ENCODE peak calls at places on chromosomes 4 and X, in four cellular contexts. One of them, this sample, is unnamed.

GRCh38 chr4:16157609-16158503 is 68.4 kb downstream of the TAPT1 start:
- DNase-seq in IMR-90: no peak
- DNase-seq in heart left ventricle: no peak
- DNase-seq in osteocyte: no peak
- DNase-seq in this sample: no peak

GRCh38 chr4:82710202-82710929 is 88.2 kb downstream of the SCD5 start:
- DNase-seq in heart left ventricle: no peak
- DNase-seq in osteocyte: no peak
- DNase-seq in IMR-90: no peak
- DNase-seq in this sample: no peak

GRCh38 chr4:137905930-137906329 is 336.2 kb downstream of the SLC7A11 start:
- DNase-seq in heart left ventricle: no peak
- DNase-seq in IMR-90: peak
- DNase-seq in osteocyte: no peak
- DNase-seq in this sample: no peak

GRCh38 chr4:177118596-177118995 is 191.1 kb upstream of the NEIL3 start:
- DNase-seq in IMR-90: peak
- DNase-seq in heart left ventricle: peak
- DNase-seq in osteocyte: no peak
- DNase-seq in this sample: no peak

GRCh38 chr4:110849461-110849860 is 226.6 kb upstream of the PITX2 start:
- DNase-seq in heart left ventricle: no peak
- DNase-seq in IMR-90: no peak
- DNase-seq in osteocyte: no peak
- DNase-seq in this sample: no peak

GRCh38 chr4:187256897-187257296 is 533.2 kb upstream of the FAT1 start:
- DNase-seq in IMR-90: no peak
- DNase-seq in osteocyte: no peak
- DNase-seq in heart left ventricle: no peak
- DNase-seq in this sample: no peak

GRCh38 chr4:10605746-10606482 is 78.7 kb downstream of the CLNK start:
- DNase-seq in osteocyte: no peak
- DNase-seq in IMR-90: peak
- DNase-seq in heart left ventricle: no peak
- DNase-seq in this sample: peak

GRCh38 chrX:150517303-150517896 is 51.0 kb upstream of the MTM1 start:
- DNase-seq in osteocyte: no peak
- DNase-seq in heart left ventricle: no peak
- DNase-seq in IMR-90: peak
- DNase-seq in this sample: no peak

GRCh38 chrX:135977611-135978010 is 3.8 kb upstream of the MMGT1 start:
- DNase-seq in IMR-90: peak
- DNase-seq in heart left ventricle: no peak
- DNase-seq in osteocyte: no peak
- DNase-seq in this sample: peak

GRCh38 chr4:6873792-6874461 is 35.7 kb upstream of the TBC1D14 start:
- DNase-seq in osteocyte: no peak
- DNase-seq in IMR-90: peak
- DNase-seq in heart left ventricle: peak
- DNase-seq in this sample: peak

GRCh38 chrX:129754266-129755024 is 15.7 kb downstream of the XPNPEP2 start:
- DNase-seq in heart left ventricle: no peak
- DNase-seq in osteocyte: no peak
- DNase-seq in IMR-90: no peak
- DNase-seq in this sample: no peak
- TF ChIP-seq CTCF in heart left ventricle: no peak
- TF ChIP-seq CTCF in osteocyte: peak
- TF ChIP-seq CTCF in IMR-90: peak
- TF ChIP-seq CTCF in this sample: peak

GRCh38 chr4:183249854-183250253 is 70.2 kb downstream of the CLDN22 start:
- DNase-seq in heart left ventricle: no peak
- DNase-seq in IMR-90: peak
- DNase-seq in osteocyte: no peak
- DNase-seq in this sample: peak
- TF ChIP-seq CTCF in heart left ventricle: peak
- TF ChIP-seq CTCF in IMR-90: peak
- TF ChIP-seq CTCF in osteocyte: peak
- TF ChIP-seq CTCF in this sample: peak

GRCh38 chr4:8394125-8394524 is 46.4 kb downstream of the ACOX3 start:
- DNase-seq in IMR-90: peak
- DNase-seq in osteocyte: no peak
- DNase-seq in heart left ventricle: peak
- DNase-seq in this sample: no peak

GRCh38 chr4:8391972-8392371 is 48.6 kb downstream of the ACOX3 start:
- DNase-seq in IMR-90: peak
- DNase-seq in heart left ventricle: peak
- DNase-seq in osteocyte: no peak
- DNase-seq in this sample: peak

GRCh38 chr4:8392591-8393190 is 47.8 kb downstream of the ACOX3 start:
- DNase-seq in heart left ventricle: no peak
- DNase-seq in IMR-90: peak
- DNase-seq in osteocyte: no peak
- DNase-seq in this sample: peak

GRCh38 chr4:8394806-8395205 is 45.7 kb downstream of the ACOX3 start:
- DNase-seq in osteocyte: no peak
- DNase-seq in IMR-90: no peak
- DNase-seq in heart left ventricle: no peak
- DNase-seq in this sample: no peak

DNA sequence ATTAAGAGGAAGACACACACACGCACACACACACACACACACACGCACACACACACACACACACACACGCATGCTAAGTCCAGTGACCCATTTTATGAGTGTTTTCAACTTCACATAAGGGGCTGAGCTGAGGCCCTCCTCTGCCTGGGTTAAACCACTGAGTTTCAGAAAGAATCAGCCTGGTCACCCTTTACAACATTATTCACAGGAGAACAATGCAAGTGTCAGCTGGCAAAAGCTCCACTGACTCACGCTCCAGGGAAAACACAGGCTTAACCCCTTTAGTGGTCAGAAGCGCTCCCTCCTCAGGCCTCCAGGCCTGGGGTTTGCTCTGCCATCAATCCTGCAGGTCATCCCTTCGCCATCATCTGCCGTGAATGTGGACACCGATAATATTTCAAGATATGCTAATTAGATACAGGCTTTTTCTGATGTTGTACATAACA is 46.9 kb downstream of the ACOX3 start:
- DNase-seq in osteocyte: no peak
- DNase-seq in IMR-90: peak
- DNase-seq in heart left ventricle: peak
- DNase-seq in this sample: peak
- TF ChIP-seq CTCF in osteocyte: peak
- TF ChIP-seq CTCF in IMR-90: peak
- TF ChIP-seq CTCF in heart left ventricle: no peak
- TF ChIP-seq CTCF in this sample: peak

GRCh38 chrX:71225661-71226060 is 2.6 kb downstream of the GJB1 start:
- DNase-seq in heart left ventricle: no peak
- DNase-seq in IMR-90: no peak
- DNase-seq in osteocyte: no peak
- DNase-seq in this sample: peak

GRCh38 chrX:71224969-71225368 is 1.9 kb downstream of the GJB1 start:
- DNase-seq in heart left ventricle: no peak
- DNase-seq in IMR-90: no peak
- DNase-seq in osteocyte: no peak
- DNase-seq in this sample: no peak

GRCh38 chrX:71224098-71224708 is 1.2 kb downstream of the GJB1 start:
- DNase-seq in heart left ventricle: no peak
- DNase-seq in osteocyte: no peak
- DNase-seq in IMR-90: no peak
- DNase-seq in this sample: no peak

GRCh38 chrX:71228063-71228642 is 5.1 kb downstream of the GJB1 start:
- DNase-seq in heart left ventricle: no peak
- DNase-seq in IMR-90: no peak
- DNase-seq in osteocyte: no peak
- DNase-seq in this sample: no peak

DNA sequence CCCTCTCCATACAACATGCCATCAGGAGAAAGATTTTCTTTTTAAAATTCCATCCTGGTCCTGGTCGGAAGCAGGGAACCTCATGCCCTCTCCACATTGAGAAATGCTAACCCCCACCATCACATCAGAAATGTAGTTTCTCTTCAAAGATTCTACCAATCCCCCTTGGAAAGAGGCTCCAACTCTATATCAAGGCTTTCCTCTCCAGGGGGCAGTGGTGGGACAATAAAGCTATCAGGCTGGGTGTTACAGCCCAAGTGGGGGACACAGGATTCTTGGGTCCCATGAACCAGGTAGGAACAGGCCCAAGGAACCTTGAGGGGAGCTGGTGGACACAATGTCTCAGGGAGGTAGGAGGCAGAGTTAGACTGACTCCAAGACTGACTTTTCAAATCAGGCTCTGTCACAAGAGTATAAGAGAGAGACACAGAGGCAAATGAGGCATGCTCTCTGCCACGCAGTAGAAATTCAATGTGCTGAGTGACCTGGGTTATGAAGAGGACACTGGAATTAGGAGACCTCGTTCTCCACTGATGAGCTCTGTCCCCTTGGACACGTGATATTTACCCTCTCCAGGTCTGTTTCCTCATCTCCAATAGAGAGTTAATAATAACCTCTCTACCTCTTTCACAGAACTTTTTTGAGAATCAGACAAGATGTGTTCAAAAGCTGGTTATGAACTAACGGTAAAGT is 4.5 kb downstream of the GJB1 start:
- DNase-seq in osteocyte: no peak
- DNase-seq in heart left ventricle: no peak
- DNase-seq in IMR-90: no peak
- DNase-seq in this sample: no peak
- TF ChIP-seq CTCF in osteocyte: no peak
- TF ChIP-seq CTCF in heart left ventricle: no peak
- TF ChIP-seq CTCF in IMR-90: no peak
- TF ChIP-seq CTCF in this sample: no peak

DNA sequence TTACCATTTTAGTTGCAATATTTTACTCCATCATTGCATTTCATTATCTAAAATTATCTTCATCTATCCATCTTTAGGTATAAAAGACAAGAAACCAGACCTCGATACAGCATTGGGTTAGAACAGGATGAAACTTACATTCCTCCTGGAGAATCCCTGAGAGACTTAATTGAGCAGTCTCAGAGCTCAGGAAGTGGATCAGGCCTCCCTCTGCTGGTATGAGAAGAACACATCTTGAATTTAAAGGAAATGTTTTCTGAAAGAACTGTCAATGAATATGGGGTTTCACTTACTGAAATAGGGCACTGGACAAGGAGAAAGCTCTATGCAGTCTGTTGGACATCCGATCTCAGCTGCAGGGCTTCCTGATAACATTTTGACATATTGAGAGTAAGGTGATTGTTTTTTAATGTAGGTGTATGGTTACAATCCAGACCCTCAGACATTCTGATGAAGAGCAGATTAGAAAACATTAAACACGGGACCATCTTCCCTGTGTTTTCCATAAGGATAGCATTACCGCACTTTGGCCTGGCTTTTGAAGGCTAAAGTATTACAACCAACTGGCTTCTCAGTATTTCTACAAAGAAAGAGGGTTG is 367.2 kb downstream of the BMPR1B start:
- DNase-seq in osteocyte: no peak
- DNase-seq in IMR-90: peak
- DNase-seq in heart left ventricle: no peak
- DNase-seq in this sample: peak
- TF ChIP-seq CTCF in osteocyte: peak
- TF ChIP-seq CTCF in IMR-90: peak
- TF ChIP-seq CTCF in heart left ventricle: peak
- TF ChIP-seq CTCF in this sample: peak

GRCh38 chrX:46382595-46382994 is 162.6 kb downstream of the ZNF674 start:
- DNase-seq in osteocyte: peak
- DNase-seq in heart left ventricle: no peak
- DNase-seq in IMR-90: no peak
- DNase-seq in this sample: no peak

GRCh38 chrX:46383006-46383405 is 162.2 kb downstream of the ZNF674 start:
- DNase-seq in IMR-90: no peak
- DNase-seq in heart left ventricle: no peak
- DNase-seq in osteocyte: no peak
- DNase-seq in this sample: no peak

GRCh38 chrX:46381630-46382029 is 163.6 kb downstream of the ZNF674 start:
- DNase-seq in osteocyte: no peak
- DNase-seq in IMR-90: peak
- DNase-seq in heart left ventricle: no peak
- DNase-seq in this sample: peak

DNA sequence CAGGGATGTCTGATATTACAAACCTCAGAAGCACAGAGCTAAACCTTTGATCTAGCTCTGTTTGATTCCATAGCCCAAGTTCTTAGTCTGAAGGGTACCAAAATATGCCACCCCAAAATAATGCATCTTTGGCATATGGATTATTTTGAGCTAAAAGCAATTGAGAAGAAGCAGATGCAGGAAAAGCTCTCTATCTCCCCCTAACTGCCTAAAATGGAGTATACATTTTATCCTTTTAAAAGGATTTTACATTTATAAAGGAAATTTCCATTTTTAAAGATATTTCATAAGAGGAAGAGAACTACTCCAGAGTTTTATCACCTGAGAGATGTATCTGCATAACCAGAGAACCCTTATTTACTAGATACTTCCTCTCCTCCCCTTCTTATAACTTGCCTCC is 158.7 kb downstream of the ZNF674 start:
- DNase-seq in osteocyte: no peak
- DNase-seq in heart left ventricle: no peak
- DNase-seq in IMR-90: no peak
- DNase-seq in this sample: peak
- TF ChIP-seq CTCF in osteocyte: peak
- TF ChIP-seq CTCF in heart left ventricle: no peak
- TF ChIP-seq CTCF in IMR-90: peak
- TF ChIP-seq CTCF in this sample: peak

DNA sequence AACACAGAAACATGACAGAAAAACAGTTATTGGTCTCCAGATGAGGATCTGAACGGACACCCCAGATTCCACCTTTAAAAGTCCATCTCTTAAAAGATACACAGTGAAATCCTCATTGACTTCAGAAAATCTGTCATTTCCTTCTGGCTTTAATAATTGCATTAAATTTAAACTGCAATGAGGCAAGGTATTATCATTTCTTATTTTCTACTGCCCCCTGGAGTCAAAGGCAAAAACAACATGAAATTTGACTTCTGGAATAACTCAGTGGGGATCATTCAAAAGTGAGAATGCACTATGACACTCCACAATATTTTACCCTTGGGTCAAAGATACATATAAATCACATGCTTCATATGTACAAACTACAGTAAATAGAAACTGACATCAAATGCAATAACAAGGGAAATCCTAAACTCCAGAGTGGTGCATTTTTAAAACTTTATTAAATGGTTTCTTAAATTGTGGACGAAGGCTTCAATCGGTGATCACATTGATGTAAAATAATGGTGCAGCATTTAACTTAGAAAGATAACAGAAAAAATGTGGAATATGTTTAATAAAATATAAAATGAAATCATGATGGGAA is 56.4 kb upstream of the SPANXN1 start:
- DNase-seq in IMR-90: no peak
- DNase-seq in heart left ventricle: no peak
- DNase-seq in osteocyte: no peak
- DNase-seq in this sample: peak
- TF ChIP-seq CTCF in IMR-90: peak
- TF ChIP-seq CTCF in heart left ventricle: no peak
- TF ChIP-seq CTCF in osteocyte: peak
- TF ChIP-seq CTCF in this sample: peak

GRCh38 chrX:51395807-51396728 is 63.4 kb downstream of the NUDT10 start:
- DNase-seq in osteocyte: no peak
- DNase-seq in IMR-90: no peak
- DNase-seq in heart left ventricle: peak
- DNase-seq in this sample: no peak
- TF ChIP-seq CTCF in osteocyte: no peak
- TF ChIP-seq CTCF in IMR-90: peak
- TF ChIP-seq CTCF in heart left ventricle: no peak
- TF ChIP-seq CTCF in this sample: peak